ENCODE peak calls at places on chromosomes 7 and 10, in five cellular contexts. S is activated naive CD4-positive, alpha-beta T cell; X is NCI-H1105 treated with DMSO at 0.1 percent for 48 hours; P is activated naive CD8-positive, alpha-beta T cell treated with anti-CD3 and anti-CD28 coated beads, Interleukin-2, amount 50 U/mL, for 24 hours; V is HTR-8/SVneo. L is an unnamed sample.

GRCh38 chr10:95324436-95325268 is 33.8 kb upstream of the PDLIM1 start:
- DNase-seq in S (no peak), X (no peak), V (no peak), P (no peak), L (no peak)

GRCh38 chr7:88522771-88523316 is 216.2 kb upstream of the STEAP4 start:
- DNase-seq in S (no peak), P (no peak), X (peak), V (no peak), L (no peak)

GRCh38 chr10:132452216-132452650 is 55.2 kb downstream of the PWWP2B start:
- DNase-seq in P (peak), V (no peak), S (no peak), X (no peak), L (no peak)

GRCh38 chr10:29266641-29267040 is 22.2 kb upstream of the LYZL1 start:
- DNase-seq in X (no peak), P (no peak), V (no peak), S (no peak), L (no peak)

GRCh38 chr7:2141011-2141410 is 91.7 kb downstream of the MAD1L1 start:
- DNase-seq in S (no peak), X (no peak), V (no peak), P (no peak), L (no peak)

GRCh38 chr7:132049462-132050304 is 493.3 kb upstream of the PODXL start:
- DNase-seq in X (no peak), S (no peak), V (no peak), P (peak), L (no peak)

GRCh38 chr7:33369888-33370287 is 240.5 kb downstream of the BBS9 start:
- DNase-seq in P (no peak), X (no peak), S (no peak), V (no peak), L (no peak)

GRCh38 chr7:151085691-151086620 is at the start of gene AGAP3:
- DNase-seq in S (no peak), X (peak), P (peak), V (peak), L (no peak)

GRCh38 chr7:109873296-109873695 is 1217.6 kb upstream of the LRRN3 start:
- DNase-seq in X (peak), V (no peak), P (no peak), S (no peak), L (no peak)

GRCh38 chr7:66639773-66640172 is 11.1 kb downstream of the KCTD7 start:
- DNase-seq in S (no peak), V (no peak), X (no peak), P (no peak), L (no peak)